ENCODE peak calls at places on chromosomes 5 and 9, in four cellular contexts. J is HL-60, F is Peyer's patch, E is heart right ventricle. T is an unnamed sample.

GRCh38 chr9:126592461-126592860 is 21.3 kb upstream of the LMX1B start:
- DNase-seq in J (no peak), F (no peak), E (no peak), T (no peak)

GRCh38 chr5:82307431-82307830 is 29.3 kb upstream of the RPS23 start:
- DNase-seq in J (no peak), F (no peak), E (no peak), T (no peak)

GRCh38 chr5:74130141-74130897 is 504.3 kb downstream of the ARHGEF28 start:
- DNase-seq in J (no peak), F (no peak), E (no peak), T (no peak)

GRCh38 chr9:6955251-6955921 is 197.6 kb downstream of the KDM4C start:
- DNase-seq in J (no peak), F (no peak), E (no peak), T (no peak)

GRCh38 chr5:112329429-112330090 is 89.5 kb downstream of the EPB41L4A start:
- DNase-seq in J (no peak), F (no peak), E (no peak), T (no peak)

GRCh38 chr9:77575785-77576184 is 72.3 kb downstream of the GNA14 start:
- DNase-seq in J (peak; percentile 2), F (no peak), E (no peak), T (peak; percentile 10)

GRCh38 chr5:140877262-140877581 is 2.1 kb downstream of the PCDHA12 start:
- DNase-seq in J (no peak), F (no peak), E (no peak), T (no peak)

GRCh38 chr5:172453206-172453985 is 929 bp downstream of the SH3PXD2B start:
- DNase-seq in J (no peak), F (no peak), E (no peak), T (no peak)

GRCh38 chr9:5529683-5530221 is 19.4 kb downstream of the PDCD1LG2 start:
- DNase-seq in J (no peak), F (no peak), E (no peak), T (no peak)

GRCh38 chr9:80326105-80326504 is 754.3 kb downstream of the TLE4 start:
- DNase-seq in J (no peak), F (no peak), E (no peak), T (no peak)

GRCh38 chr9:93952784-93953491 is 2.2 kb downstream of the BARX1 start:
- DNase-seq in J (no peak), F (no peak), E (no peak), T (no peak)

GRCh38 chr9:93956183-93956784 is 1.1 kb upstream of the BARX1 start:
- DNase-seq in J (no peak), F (no peak), E (no peak), T (no peak)

GRCh38 chr9:93953492-93954435 is 1.4 kb downstream of the BARX1 start:
- DNase-seq in J (no peak), F (no peak), E (no peak), T (no peak)

GRCh38 chr9:93955356-93956182 is 414 bp upstream of the BARX1 start:
- DNase-seq in J (no peak), F (no peak), E (no peak), T (peak; percentile 38)

DNA sequence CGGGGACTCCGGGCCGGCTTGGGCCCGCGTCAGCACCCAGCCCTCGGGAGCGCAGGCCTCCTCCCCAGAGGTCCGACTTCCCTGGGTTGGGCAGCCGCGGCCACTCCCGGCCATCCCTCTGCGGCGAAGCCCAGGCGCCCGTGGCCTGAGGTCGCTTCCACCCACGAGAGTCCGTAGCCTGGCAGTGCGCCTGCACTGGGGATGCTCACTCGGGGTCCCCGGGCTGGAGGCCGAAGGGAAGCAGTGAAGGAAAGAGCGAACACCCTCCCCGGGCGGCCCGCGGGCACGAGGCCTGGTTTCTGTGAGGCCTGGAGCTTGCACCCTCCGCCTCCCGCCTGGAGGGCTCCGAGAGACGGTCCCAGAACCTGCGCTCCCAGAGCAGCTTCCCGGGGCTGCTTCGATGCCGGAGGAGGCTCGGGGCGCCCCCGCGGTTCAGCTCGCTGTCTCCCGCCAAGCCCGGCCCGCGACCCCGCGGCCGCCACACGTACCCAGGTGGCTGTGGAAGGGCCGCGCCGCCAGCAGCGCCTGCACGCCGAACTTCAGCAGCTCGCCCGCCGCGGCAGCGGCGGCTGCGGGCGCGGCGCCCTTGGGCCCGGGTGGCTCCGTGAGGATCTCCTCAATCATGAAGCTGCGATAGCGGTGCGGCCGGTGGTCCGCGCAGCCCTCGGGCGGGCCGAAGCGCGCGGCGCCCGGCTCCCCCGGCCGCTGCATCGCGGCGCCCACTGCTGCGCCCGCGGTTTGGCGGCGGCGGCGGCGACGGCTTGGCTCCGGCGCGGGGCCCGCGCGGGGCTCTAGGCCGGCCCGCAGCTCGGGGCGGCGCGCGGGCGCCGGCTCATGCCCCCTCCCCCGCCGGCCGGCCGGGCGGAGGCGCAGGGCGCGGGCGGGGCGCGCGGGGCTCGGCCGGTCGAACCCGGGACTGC is at the start of gene BARX1:
- DNase-seq in J (no peak), F (no peak), E (no peak), T (no peak)
- H3K4me3 ChIP-seq in J (no peak within 1 kb of the TSS), F (peak within 1 kb of the TSS; percentile 18), E (peak within 1 kb of the TSS; percentile 22), T (no peak within 1 kb of the TSS)

DNA sequence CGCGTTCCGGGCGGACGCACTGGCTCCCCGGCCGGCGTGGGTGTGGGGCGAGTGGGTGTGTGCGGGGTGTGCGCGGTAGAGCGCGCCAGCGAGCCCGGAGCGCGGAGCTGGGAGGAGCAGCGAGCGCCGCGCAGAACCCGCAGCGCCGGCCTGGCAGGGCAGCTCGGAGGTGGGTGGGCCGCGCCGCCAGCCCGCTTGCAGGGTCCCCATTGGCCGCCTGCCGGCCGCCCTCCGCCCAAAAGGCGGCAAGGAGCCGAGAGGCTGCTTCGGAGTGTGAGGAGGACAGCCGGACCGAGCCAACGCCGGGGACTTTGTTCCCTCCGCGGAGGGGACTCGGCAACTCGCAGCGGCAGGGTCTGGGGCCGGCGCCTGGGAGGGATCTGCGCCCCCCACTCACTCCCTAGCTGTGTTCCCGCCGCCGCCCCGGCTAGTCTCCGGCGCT is at the start of gene DAPK1:
- DNase-seq in J (no peak), F (peak; percentile 79), E (peak; percentile 60), T (no peak)
- H3K4me3 ChIP-seq in J (peak within 1 kb of the TSS; percentile 31), F (peak within 1 kb of the TSS; percentile 39), E (peak within 1 kb of the TSS; percentile 64), T (no peak within 1 kb of the TSS)

DNA sequence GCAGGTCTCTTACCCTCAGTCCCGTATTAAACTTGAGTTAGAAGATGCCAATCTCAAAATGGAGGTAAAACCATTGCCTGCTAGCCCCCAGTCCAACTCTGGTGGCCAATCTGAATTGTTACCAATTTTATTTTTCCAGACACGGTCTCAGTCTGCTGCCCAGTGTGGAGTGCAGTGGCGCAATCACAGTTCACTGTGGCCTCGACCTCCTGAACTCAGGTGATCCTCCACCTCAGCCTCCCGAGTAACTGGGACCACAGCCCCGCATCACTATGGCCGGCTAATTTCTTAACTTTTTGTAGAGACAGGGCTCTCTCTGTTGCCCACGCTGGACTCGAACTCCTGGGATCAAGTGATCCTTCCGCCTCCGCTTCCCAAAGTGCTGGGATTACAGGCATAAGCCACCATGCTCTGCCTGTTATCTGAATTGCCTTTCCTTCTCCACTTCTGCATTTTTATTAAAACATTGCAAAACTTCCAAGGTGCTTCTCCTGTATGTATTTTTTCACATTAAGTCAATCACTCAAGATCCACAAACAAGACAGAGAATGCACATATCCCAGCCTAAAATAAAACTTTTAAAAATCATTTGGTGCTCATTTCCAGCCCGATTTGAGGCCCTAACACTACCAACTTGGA is 2.3 kb downstream of the FANCC start:
- DNase-seq in J (no peak), F (no peak), E (no peak), T (no peak)
- H3K4me3 ChIP-seq in J (no peak overlapping the region), F (no peak overlapping the region), E (no peak overlapping the region), T (no peak overlapping the region)

DNA sequence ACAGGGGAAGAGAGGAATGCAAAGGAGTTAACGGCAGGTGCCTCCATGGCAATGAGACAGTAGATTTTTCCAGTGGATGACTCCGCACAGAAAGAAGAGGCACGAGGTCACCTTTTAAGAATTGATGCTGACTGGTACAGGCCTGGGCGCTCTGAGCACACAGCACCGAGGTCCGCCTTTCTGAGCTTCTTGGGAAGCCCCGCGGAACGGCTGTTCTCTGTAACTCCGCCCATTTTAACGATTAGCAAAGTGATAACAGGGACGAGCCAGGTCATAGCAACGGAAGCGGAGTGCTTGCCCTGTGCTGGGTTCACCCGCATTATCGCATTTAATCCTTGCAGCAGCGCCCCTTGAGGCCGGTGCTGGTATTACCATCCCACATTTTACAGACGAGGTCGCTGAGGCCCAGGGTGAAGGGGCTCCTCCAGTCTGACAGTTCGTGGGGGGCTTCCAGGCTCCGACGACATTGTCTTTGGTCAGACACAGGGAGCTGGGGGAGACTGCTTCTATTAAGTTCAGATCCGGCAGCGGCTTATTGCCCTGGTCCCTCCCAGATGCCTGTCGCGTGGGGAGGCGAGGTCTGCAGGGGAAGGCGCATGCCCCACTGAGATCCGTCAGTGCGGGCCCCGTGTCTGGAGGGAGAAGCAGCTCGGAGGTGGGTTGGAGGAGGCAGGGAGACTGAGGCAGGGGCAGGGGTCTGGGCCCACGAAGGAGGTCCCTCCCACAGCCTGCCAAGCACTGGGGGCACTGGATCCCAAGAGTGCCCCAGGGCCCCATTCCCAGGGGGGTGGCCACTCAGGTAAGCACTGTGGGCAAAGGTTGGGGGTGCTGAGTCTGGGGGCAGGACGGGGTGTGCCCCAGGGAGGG is 22.3 kb upstream of the HMCN2 start:
- DNase-seq in J (peak; percentile 34), F (peak; percentile 91), E (peak; percentile 78), T (peak; percentile 71)
- H3K4me3 ChIP-seq in J (no peak overlapping the region), F (peak overlapping the region; percentile 11), E (no peak overlapping the region), T (peak overlapping the region; percentile 44)

T was measured in naive thymus-derived CD4-positive, alpha-beta T cell.